ENCODE peak calls at places on chromosomes 5 and 9, in five cellular contexts. X is HEK293T, F is NCI-H345, L is cardiac muscle cell, I is HepG2. O is an unnamed sample.

GRCh38 chr9:133153227-133154096 is 10.3 kb downstream of the GBGT1 start:
- DNase-seq in X (no peak), F (no peak), L (no peak), I (peak), O (no peak)

GRCh38 chr9:75027187-75028107 is 646 bp downstream of the CARNMT1 start:
- DNase-seq in X (peak), F (peak), L (peak), I (peak), O (peak)

GRCh38 chr5:81391-82021 is 10.5 kb upstream of the PLEKHG4B start:
- DNase-seq in X (no peak), F (peak), L (no peak), I (no peak), O (no peak)

GRCh38 chr5:136190904-136191303 is 2.1 kb downstream of the SMIM32 start:
- DNase-seq in X (no peak), F (no peak), L (no peak), I (no peak), O (no peak)

GRCh38 chr5:122341087-122341486 is 29.1 kb downstream of the SNCAIP start:
- DNase-seq in X (no peak), F (no peak), L (no peak), I (no peak), O (no peak)

GRCh38 chr5:135313946-135314345 is 85.1 kb downstream of the MACROH2A1 start:
- DNase-seq in X (no peak), F (no peak), L (no peak), I (no peak), O (no peak)

GRCh38 chr5:169003721-169004481 is 297.0 kb downstream of the SLIT3 start:
- DNase-seq in X (peak), F (no peak), L (peak), I (no peak), O (no peak)

GRCh38 chr5:121285861-121286527 is 565.7 kb upstream of the FTMT start:
- DNase-seq in X (no peak), F (no peak), L (no peak), I (no peak), O (no peak)

GRCh38 chr9:109249615-109250014 is 71.2 kb downstream of the EPB41L4B start:
- DNase-seq in X (no peak), F (no peak), L (no peak), I (no peak), O (no peak)

GRCh38 chr5:138953370-138954256 is 78.5 kb upstream of the LRRTM2 start:
- DNase-seq in X (no peak), F (peak), L (peak), I (no peak), O (peak)

GRCh38 chr9:126304946-126305370 is 21.7 kb upstream of the MVB12B start:
- DNase-seq in X (no peak), F (no peak), L (peak), I (no peak), O (no peak)

GRCh38 chr5:172447646-172448365 is 6.5 kb downstream of the SH3PXD2B start:
- DNase-seq in X (no peak), F (no peak), L (no peak), I (no peak), O (no peak)

GRCh38 chr9:129557192-129558036 is 63.5 kb downstream of the C9orf50 start:
- DNase-seq in X (peak), F (peak), L (peak), I (peak), O (no peak)

GRCh38 chr5:158534203-158534602 is 565.5 kb downstream of the EBF1 start:
- DNase-seq in X (no peak), F (no peak), L (no peak), I (no peak), O (no peak)

GRCh38 chr9:123757547-123757946 is 172.4 kb downstream of the DENND1A start:
- DNase-seq in X (no peak), F (no peak), L (peak), I (no peak), O (no peak)

GRCh38 chr9:135605238-135605781 is 34.0 kb downstream of the GLT6D1 start:
- DNase-seq in X (no peak), F (no peak), L (no peak), I (no peak), O (no peak)

GRCh38 chr5:15995206-15996052 is 184.2 kb downstream of the MARCHF11 start:
- DNase-seq in X (peak), F (no peak), L (peak), I (peak), O (peak)

GRCh38 chr5:31361906-31362900 is 168.7 kb downstream of the CDH6 start:
- DNase-seq in X (no peak), F (no peak), L (peak), I (no peak), O (no peak)

GRCh38 chr5:171750316-171750788 is 35.3 kb upstream of the SMIM23 start:
- DNase-seq in X (peak), F (no peak), L (peak), I (peak), O (peak)

GRCh38 chr5:103119067-103119764 is 722 bp downstream of the GIN1 start:
- DNase-seq in X (no peak), F (no peak), L (no peak), I (peak), O (peak)

GRCh38 chr5:175534070-175534932 is 55.9 kb downstream of the SFXN1 start:
- DNase-seq in X (peak), F (peak), L (peak), I (no peak), O (peak)

GRCh38 chr5:45796959-45797553 is 100.9 kb upstream of the HCN1 start:
- DNase-seq in X (no peak), F (no peak), L (no peak), I (no peak), O (no peak)

GRCh38 chr5:153711755-153712154 is 221.3 kb downstream of the GRIA1 start:
- DNase-seq in X (no peak), F (no peak), L (no peak), I (no peak), O (peak)

GRCh38 chr5:122228728-122229392 is 83.2 kb upstream of the SNCAIP start:
- DNase-seq in X (no peak), F (no peak), L (no peak), I (no peak), O (no peak)

GRCh38 chr5:172010278-172010677 is 3.8 kb upstream of the FBXW11 start:
- DNase-seq in X (no peak), F (peak), L (peak), I (peak), O (peak)

GRCh38 chr9:125600194-125600593 is 106.8 kb downstream of the MAPKAP1 start:
- DNase-seq in X (no peak), F (no peak), L (no peak), I (peak), O (no peak)

GRCh38 chr9:87716141-87716540 is 9.8 kb upstream of the CTSL start:
- DNase-seq in X (no peak), F (no peak), L (no peak), I (no peak), O (no peak)

GRCh38 chr5:153122416-153122815 is 368.1 kb upstream of the GRIA1 start:
- DNase-seq in X (no peak), F (peak), L (no peak), I (no peak), O (no peak)

GRCh38 chr9:92535940-92536850 is at the start of gene ECM2:
- DNase-seq in X (no peak), F (no peak), L (peak), I (no peak), O (no peak)

GRCh38 chr9:129402341-129402739 is 218.6 kb downstream of the C9orf50 start:
- DNase-seq in X (no peak), F (no peak), L (peak), I (no peak), O (no peak)

GRCh38 chr5:178279723-178280438 is 47.3 kb upstream of the PHYKPL start:
- DNase-seq in X (peak), F (peak), L (peak), I (peak), O (peak)

GRCh38 chr5:90871356-90871755 is 312.8 kb downstream of the ADGRV1 start:
- DNase-seq in X (no peak), F (no peak), L (no peak), I (no peak), O (peak)

GRCh38 chr5:150489358-150490295 is 18.3 kb upstream of the NDST1 start:
- DNase-seq in X (no peak), F (no peak), L (peak), I (no peak), O (no peak)

O was measured in dermis blood vessel endothelial cell.